ENCODE peak calls at places on chromosomes 16 and 17, in five cellular contexts. One of them, this sample, is unnamed. For H3K27me3, the result is how much of the 10 kb centered on the place peaks cover.

GRCh38 chr16:58378401-58378800 is 13.9 kb upstream of the GINS3 start:
- DNase-seq in lung: no peak
- DNase-seq in brain microvascular endothelial cell: no peak
- DNase-seq in colonic mucosa: no peak
- DNase-seq in K562: no peak
- DNase-seq in this sample: no peak

GRCh38 chr17:69046130-69046807 is 14.5 kb downstream of the ABCA9 start:
- DNase-seq in lung: no peak
- DNase-seq in brain microvascular endothelial cell: no peak
- DNase-seq in colonic mucosa: no peak
- DNase-seq in K562: no peak
- DNase-seq in this sample: no peak

GRCh38 chr16:47019563-47019962 is 46.1 kb upstream of the DNAJA2 start:
- DNase-seq in lung: no peak
- DNase-seq in brain microvascular endothelial cell: no peak
- DNase-seq in colonic mucosa: no peak
- DNase-seq in K562: no peak
- DNase-seq in this sample: no peak

GRCh38 chr16:15483857-15484256 is 49.5 kb downstream of the BMERB1 start:
- DNase-seq in lung: no peak
- DNase-seq in brain microvascular endothelial cell: no peak
- DNase-seq in colonic mucosa: no peak
- DNase-seq in K562: no peak
- DNase-seq in this sample: no peak

GRCh38 chr16:69410285-69410990 is 14.0 kb upstream of the CYB5B start:
- DNase-seq in lung: no peak
- DNase-seq in brain microvascular endothelial cell: peak
- DNase-seq in colonic mucosa: no peak
- DNase-seq in K562: no peak
- DNase-seq in this sample: no peak

GRCh38 chr16:66580605-66581209 is 1.4 kb downstream of the CMTM2 start:
- DNase-seq in lung: no peak
- DNase-seq in brain microvascular endothelial cell: peak
- DNase-seq in colonic mucosa: no peak
- DNase-seq in K562: no peak
- DNase-seq in this sample: no peak

GRCh38 chr16:19677403-19677802 is 40.6 kb downstream of the KNOP1 start:
- DNase-seq in lung: no peak
- DNase-seq in brain microvascular endothelial cell: no peak
- DNase-seq in colonic mucosa: no peak
- DNase-seq in K562: no peak
- DNase-seq in this sample: no peak

GRCh38 chr17:19317359-19318095 is 45.0 kb downstream of the B9D1 start:
- DNase-seq in lung: no peak
- DNase-seq in brain microvascular endothelial cell: peak
- DNase-seq in colonic mucosa: peak
- DNase-seq in K562: peak
- DNase-seq in this sample: peak

GRCh38 chr17:39080416-39081179 is 70.8 kb downstream of the PLXDC1 start:
- DNase-seq in lung: no peak
- DNase-seq in brain microvascular endothelial cell: peak
- DNase-seq in colonic mucosa: no peak
- DNase-seq in K562: no peak
- DNase-seq in this sample: peak

GRCh38 chr16:2317231-2318020 is 23.1 kb downstream of the ABCA3 start:
- DNase-seq in lung: no peak
- DNase-seq in brain microvascular endothelial cell: no peak
- DNase-seq in colonic mucosa: no peak
- DNase-seq in K562: no peak
- DNase-seq in this sample: no peak

GRCh38 chr16:81310045-81310644 is 4.6 kb upstream of the GAN start:
- DNase-seq in lung: no peak
- DNase-seq in brain microvascular endothelial cell: no peak
- DNase-seq in colonic mucosa: no peak
- DNase-seq in K562: no peak
- DNase-seq in this sample: no peak

GRCh38 chr17:75130632-75131277 is 787 bp downstream of the NT5C start:
- DNase-seq in lung: peak
- DNase-seq in brain microvascular endothelial cell: peak
- DNase-seq in colonic mucosa: peak
- DNase-seq in K562: peak
- DNase-seq in this sample: peak

GRCh38 chr16:1308036-1308976 is 1.1 kb upstream of the UBE2I start:
- DNase-seq in lung: no peak
- DNase-seq in brain microvascular endothelial cell: no peak
- DNase-seq in colonic mucosa: no peak
- DNase-seq in K562: peak
- DNase-seq in this sample: no peak

GRCh38 chr17:83078378-83079339 is 750 bp upstream of the METRNL start:
- DNase-seq in lung: no peak
- DNase-seq in brain microvascular endothelial cell: no peak
- DNase-seq in colonic mucosa: peak
- DNase-seq in K562: peak
- DNase-seq in this sample: no peak
- H3K27me3 ChIP-seq in lung: under half
- H3K27me3 ChIP-seq in brain microvascular endothelial cell: under half
- H3K27me3 ChIP-seq in colonic mucosa: under half
- H3K27me3 ChIP-seq in K562: under half
- H3K27me3 ChIP-seq in this sample: under half

DNA sequence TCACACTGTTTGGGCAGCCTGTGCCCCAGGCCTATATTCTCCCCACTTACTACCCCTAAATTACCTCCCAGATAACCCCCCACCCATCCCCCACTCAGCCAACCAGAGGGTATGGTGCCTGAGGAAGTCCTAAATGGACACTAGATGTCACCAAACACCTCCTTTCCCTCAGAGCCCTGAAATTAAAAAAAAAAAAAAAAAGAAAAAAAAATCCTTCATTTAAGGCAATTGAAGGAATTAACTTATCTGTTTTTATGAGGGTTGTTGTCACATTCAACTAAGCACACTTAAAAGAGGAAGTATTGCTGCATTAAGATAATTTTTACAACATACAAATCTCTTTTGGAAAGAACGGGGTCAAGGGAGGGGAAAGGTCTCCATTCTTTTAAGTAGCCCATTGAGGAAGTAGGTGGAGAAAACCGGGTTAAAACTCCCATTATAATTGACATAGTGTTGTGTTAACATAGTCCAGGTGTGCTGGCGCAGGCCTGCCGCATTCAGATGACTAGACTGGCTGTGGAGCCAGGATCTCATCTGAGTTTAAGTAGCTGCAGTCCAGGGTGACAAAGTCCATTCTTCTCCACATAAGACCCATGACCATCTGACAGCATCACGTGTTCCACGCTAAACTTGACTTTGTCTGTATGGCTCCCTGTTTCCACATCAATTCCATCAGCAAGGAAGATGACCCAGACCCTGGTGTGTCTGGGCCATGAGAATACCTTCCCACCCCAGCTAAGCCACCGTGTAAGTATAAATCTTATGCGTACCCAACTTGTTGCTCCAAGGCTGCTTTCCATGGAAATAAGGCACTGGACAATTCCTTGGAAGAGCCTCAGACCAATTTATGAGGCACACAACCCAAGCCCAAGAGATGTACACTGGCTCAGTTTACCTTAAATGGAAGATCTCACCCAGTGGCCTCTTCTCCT is 46.4 kb downstream of the SNX11 start:
- DNase-seq in lung: no peak
- DNase-seq in brain microvascular endothelial cell: no peak
- DNase-seq in colonic mucosa: peak
- DNase-seq in K562: peak
- DNase-seq in this sample: peak
- H3K27me3 ChIP-seq in lung: under half
- H3K27me3 ChIP-seq in brain microvascular endothelial cell: under half
- H3K27me3 ChIP-seq in colonic mucosa: under half
- H3K27me3 ChIP-seq in K562: under half
- H3K27me3 ChIP-seq in this sample: under half

GRCh38 chr17:48588074-48588415 is 2.0 kb downstream of the HOXB3 start:
- DNase-seq in lung: no peak
- DNase-seq in brain microvascular endothelial cell: no peak
- DNase-seq in colonic mucosa: no peak
- DNase-seq in K562: no peak
- DNase-seq in this sample: no peak
- H3K27me3 ChIP-seq in lung: under half
- H3K27me3 ChIP-seq in brain microvascular endothelial cell: half or more
- H3K27me3 ChIP-seq in colonic mucosa: under half
- H3K27me3 ChIP-seq in K562: under half
- H3K27me3 ChIP-seq in this sample: half or more

DNA sequence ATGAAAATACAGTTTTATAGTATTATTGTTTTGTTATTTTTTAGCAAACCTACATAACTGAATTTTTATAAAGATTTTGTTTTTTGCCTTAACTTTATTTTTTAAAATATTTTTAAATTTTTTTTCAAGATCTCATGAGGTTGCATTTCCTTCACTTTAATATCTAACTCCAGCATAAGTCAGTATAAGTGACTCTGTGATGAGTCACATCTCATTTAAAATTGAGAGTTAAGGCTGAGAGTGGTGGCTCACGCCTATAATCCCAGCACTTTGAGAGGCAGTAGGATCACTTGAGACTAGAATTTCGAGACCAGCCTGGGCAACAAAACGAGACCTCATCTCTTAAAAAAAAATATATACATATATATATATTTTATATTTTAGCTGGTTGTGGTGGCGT is 44.0 kb downstream of the NLK start:
- DNase-seq in lung: no peak
- DNase-seq in brain microvascular endothelial cell: peak
- DNase-seq in colonic mucosa: no peak
- DNase-seq in K562: no peak
- DNase-seq in this sample: no peak
- H3K27me3 ChIP-seq in lung: under half
- H3K27me3 ChIP-seq in brain microvascular endothelial cell: under half
- H3K27me3 ChIP-seq in colonic mucosa: under half
- H3K27me3 ChIP-seq in K562: under half
- H3K27me3 ChIP-seq in this sample: under half

DNA sequence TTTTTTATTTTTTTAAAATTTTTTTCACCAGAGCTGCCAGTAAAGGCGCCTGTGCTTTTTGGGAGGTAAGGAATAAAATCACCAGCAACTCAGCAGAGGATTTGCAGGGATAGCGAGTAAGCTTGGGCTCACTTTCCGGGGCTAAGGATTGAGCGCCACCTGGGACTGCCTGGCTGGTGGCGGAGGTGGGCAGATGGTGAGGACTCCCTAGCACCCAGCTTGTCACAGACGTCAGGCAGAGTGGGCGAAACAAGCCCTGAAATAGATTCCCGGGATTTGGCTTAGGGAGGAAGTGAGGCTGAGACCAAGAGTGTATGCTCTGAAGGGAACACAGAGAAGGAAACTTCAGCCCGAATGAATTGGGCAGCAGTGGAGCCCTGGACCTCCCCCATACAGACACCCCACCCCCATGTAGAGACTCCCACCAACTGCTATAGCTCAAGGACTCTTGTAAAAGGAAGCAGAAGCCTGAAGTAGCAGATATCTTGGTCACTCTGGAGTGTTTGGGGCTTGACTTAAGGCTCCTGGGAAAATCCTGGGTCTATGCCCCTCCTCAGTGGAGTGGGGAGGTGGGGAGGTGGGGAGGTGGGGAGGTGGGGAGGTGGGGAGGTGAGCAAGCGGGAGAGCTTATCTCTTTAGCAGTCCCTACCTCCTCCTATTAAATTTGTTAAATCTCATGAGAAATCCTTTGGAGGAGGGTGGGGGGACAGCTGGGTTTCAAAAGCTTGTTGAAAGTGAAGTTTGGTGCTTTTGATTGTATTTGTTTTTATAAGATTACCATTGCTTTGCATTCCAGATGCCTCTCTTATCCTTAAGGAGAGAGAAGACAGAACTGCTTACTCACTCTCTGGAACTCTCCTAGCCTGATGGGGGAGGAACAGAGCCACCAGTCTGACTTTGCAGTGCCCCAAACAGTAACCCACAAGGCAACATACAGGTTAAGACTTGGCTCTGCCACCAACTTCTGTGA is 8.2 kb downstream of the ARL4D start:
- DNase-seq in lung: no peak
- DNase-seq in brain microvascular endothelial cell: peak
- DNase-seq in colonic mucosa: no peak
- DNase-seq in K562: no peak
- DNase-seq in this sample: peak
- H3K27me3 ChIP-seq in lung: under half
- H3K27me3 ChIP-seq in brain microvascular endothelial cell: under half
- H3K27me3 ChIP-seq in colonic mucosa: under half
- H3K27me3 ChIP-seq in K562: under half
- H3K27me3 ChIP-seq in this sample: under half

DNA sequence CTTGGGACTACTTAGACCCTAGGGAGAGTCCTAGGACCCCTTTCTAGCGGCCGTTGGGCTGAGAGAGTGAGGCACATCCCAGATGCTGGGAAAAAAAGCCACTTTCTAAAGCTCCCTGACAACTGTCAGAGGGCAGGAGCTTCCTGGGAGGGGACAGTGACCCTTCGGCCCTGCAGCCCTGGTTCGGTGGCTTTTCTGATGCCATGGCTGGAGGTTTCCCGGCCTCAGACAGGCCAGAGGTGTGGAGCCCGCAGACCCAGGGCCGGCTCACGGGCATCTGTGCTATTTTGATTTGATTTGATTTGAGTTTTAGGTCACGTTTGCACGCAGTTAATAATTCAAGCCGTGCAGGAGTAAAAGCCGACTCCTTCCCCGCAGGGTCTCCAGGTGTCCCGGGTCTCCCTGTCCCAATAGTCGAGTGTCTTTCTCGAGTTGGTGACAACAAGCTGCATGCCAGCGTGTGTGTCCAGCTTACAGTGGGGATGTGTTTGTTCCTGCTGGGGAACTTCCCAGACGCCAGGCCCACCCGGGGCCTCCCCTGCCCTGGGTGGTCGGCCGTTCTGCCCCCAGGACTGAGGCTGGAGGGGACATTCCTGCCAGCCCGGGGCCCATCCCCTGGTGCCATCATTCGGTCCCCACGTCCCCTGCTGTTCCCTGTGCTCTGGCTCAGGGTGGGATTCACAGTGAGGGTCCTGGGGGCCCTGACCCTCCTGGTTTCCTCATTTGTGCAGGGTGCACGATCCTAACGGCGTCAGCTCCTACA is 1.0 kb upstream of the CBFA2T3 start:
- DNase-seq in lung: no peak
- DNase-seq in brain microvascular endothelial cell: no peak
- DNase-seq in colonic mucosa: no peak
- DNase-seq in K562: no peak
- DNase-seq in this sample: no peak
- H3K27me3 ChIP-seq in lung: under half
- H3K27me3 ChIP-seq in brain microvascular endothelial cell: under half
- H3K27me3 ChIP-seq in colonic mucosa: under half
- H3K27me3 ChIP-seq in K562: under half
- H3K27me3 ChIP-seq in this sample: under half

GRCh38 chr17:40407460-40407859 is 10.2 kb downstream of the TOP2A start:
- DNase-seq in lung: no peak
- DNase-seq in brain microvascular endothelial cell: no peak
- DNase-seq in colonic mucosa: no peak
- DNase-seq in K562: no peak
- DNase-seq in this sample: no peak
- H3K27me3 ChIP-seq in lung: under half
- H3K27me3 ChIP-seq in brain microvascular endothelial cell: under half
- H3K27me3 ChIP-seq in colonic mucosa: under half
- H3K27me3 ChIP-seq in K562: under half
- H3K27me3 ChIP-seq in this sample: under half